ENCODE peak calls at places on chromosomes 11 and 22, in ten cellular contexts. B is nephron progenitor cell; S is H9; Y is HFF-Myc; E is omental fat pad; F is stimulated activated CD4-positive, alpha-beta T cell treated with anti-CD3 and anti-CD28 coated beads, Interleukin-4, amount 100 ng/mL, for 1 hour; N is brain microvascular endothelial cell; R is sigmoid colon; J is sciatic nerve; I is AG20443. H is an unnamed sample.

GRCh38 chr11:12397953-12398352 is 20.6 kb downstream of the PARVA start:
- DNase-seq in S (no peak), Y (peak; percentile 80), B (no peak), R (peak; percentile 96), F (no peak), J (no peak), E (no peak), I (peak; percentile 91), N (peak; percentile 83), H (peak; percentile 96)

GRCh38 chr11:112173152-112173551 is 2.2 kb upstream of the BCO2 start:
- DNase-seq in J (no peak), S (no peak), N (no peak), I (no peak), R (no peak), B (no peak), E (no peak), F (no peak), Y (no peak), H (no peak)

GRCh38 chr22:38313384-38313955 is 3.8 kb downstream of the CSNK1E start:
- DNase-seq in I (peak; percentile 77), R (peak; percentile 95), F (no peak), Y (peak; percentile 69), S (no peak), J (peak; percentile 81), N (peak; percentile 84), E (no peak), B (no peak), H (peak; percentile 79)

GRCh38 chr22:40512426-40513136 is 123.9 kb downstream of the MRTFA start:
- DNase-seq in E (no peak), Y (peak; percentile 82), B (no peak), I (peak; percentile 80), F (no peak), N (peak; percentile 88), R (peak; percentile 78), S (no peak), J (no peak), H (peak; percentile 88)

GRCh38 chr22:32579533-32580220 is 105.1 kb downstream of the FBXO7 start:
- DNase-seq in S (no peak), E (no peak), R (no peak), J (no peak), B (no peak), F (no peak), N (peak; percentile 31), Y (no peak), I (peak; percentile 37), H (peak; percentile 70)

GRCh38 chr11:3903207-3903896 is 47.9 kb downstream of the STIM1 start:
- DNase-seq in J (no peak), I (no peak), R (no peak), Y (no peak), F (no peak), N (no peak), E (no peak), S (no peak), B (no peak), H (no peak)

GRCh38 chr11:13465909-13466371 is 2.9 kb upstream of the BTBD10 start:
- DNase-seq in I (peak; percentile 53), J (no peak), N (peak; percentile 35), F (no peak), S (no peak), R (no peak), Y (peak; percentile 17), E (no peak), B (no peak), H (peak; percentile 48)

GRCh38 chr11:77026236-77026635 is 8.0 kb upstream of the B3GNT6 start:
- DNase-seq in R (no peak), N (no peak), I (no peak), F (no peak), B (no peak), Y (no peak), E (no peak), J (no peak), S (no peak), H (no peak)

GRCh38 chr11:128904872-128905344 is 13.8 kb downstream of the KCNJ5 start:
- DNase-seq in Y (no peak), F (no peak), N (no peak), B (peak; percentile 63), R (no peak), S (peak; percentile 57), I (peak; percentile 62), J (no peak), E (no peak), H (peak; percentile 36)